ENCODE peak calls at places on chromosome 17, in nine cellular contexts. B, F, I, N, L, Q, X, M and D are unnamed samples.

GRCh38 chr17:37791434-37791833 is 46.6 kb upstream of the HNF1B start:
- DNase-seq in I (peak), X (no peak), Q (peak), M (no peak), N (peak), L (peak), B (peak), F (peak), D (no peak)

GRCh38 chr17:38691154-38691553 is 13.9 kb upstream of the MLLT6 start:
- DNase-seq in L (no peak), Q (no peak), M (no peak), N (no peak), B (no peak), I (no peak), X (no peak), F (no peak), D (no peak)

GRCh38 chr17:57622886-57623433 is 122.1 kb downstream of the CCDC182 start:
- DNase-seq in Q (no peak), X (no peak), N (no peak), L (peak), F (peak), B (peak), I (no peak), M (no peak), D (no peak)

GRCh38 chr17:4206945-4207344 is 56.8 kb downstream of the ANKFY1 start:
- DNase-seq in N (no peak), X (no peak), I (no peak), B (no peak), F (peak), L (no peak), Q (no peak), M (no peak), D (no peak)

GRCh38 chr17:67043283-67043682 is 1.1 kb upstream of the CACNG1 start:
- DNase-seq in Q (no peak), X (no peak), N (no peak), F (no peak), B (no peak), M (no peak), L (no peak), I (no peak), D (no peak)

GRCh38 chr17:83002118-83002805 is 77.1 kb upstream of the METRNL start:
- DNase-seq in Q (no peak), I (no peak), L (no peak), X (no peak), F (no peak), N (no peak), B (no peak), M (no peak), D (no peak)

GRCh38 chr17:35788504-35788998 is 6.9 kb downstream of the MMP28 start:
- DNase-seq in M (no peak), L (peak), Q (no peak), F (peak), X (no peak), N (peak), B (peak), I (no peak), D (no peak)

GRCh38 chr17:19513897-19514488 is 19.7 kb upstream of the SLC47A1 start:
- DNase-seq in L (peak), B (peak), N (peak), M (peak), I (peak), X (peak), Q (peak), F (peak), D (peak)

GRCh38 chr17:10216213-10216982 is 18.0 kb upstream of the GAS7 start:
- DNase-seq in M (peak), N (no peak), X (no peak), Q (no peak), F (no peak), L (no peak), I (no peak), B (no peak), D (no peak)

GRCh38 chr17:27647755-27648154 is 16.8 kb downstream of the LGALS9 start:
- DNase-seq in X (no peak), N (no peak), Q (no peak), B (no peak), L (no peak), M (no peak), I (no peak), F (no peak), D (no peak)